ENCODE peak calls at places on chromosomes 11 and 22, in seven cellular contexts. B is K562, K is GM23338, Z is H1, R is astrocyte, G is endothelial cell of umbilical vein, H is MM.1S. Y is an unnamed sample.
A peak's percentile ranks its signal among the peaks of the same experiment; 100 is the strongest.

GRCh38 chr11:104134760-104135159 is 29.2 kb downstream of the PDGFD start:
- DNase-seq in G (peak; percentile 50), Z (no peak), B (no peak), R (peak; percentile 62), H (no peak), K (no peak), Y (no peak)

GRCh38 chr11:60788401-60789110 is 3.4 kb downstream of the MS4A10 start:
- DNase-seq in B (no peak), G (peak; percentile 84), Z (no peak), K (no peak), R (no peak), H (no peak), Y (peak; percentile 35)

GRCh38 chr22:49204599-49205214 is 623.0 kb downstream of the BRD1 start:
- DNase-seq in Z (peak; percentile 10), H (no peak), B (no peak), K (no peak), G (no peak), R (no peak), Y (no peak)

GRCh38 chr22:17769013-17769715 is 5.1 kb downstream of the BID start:
- DNase-seq in K (no peak), R (no peak), B (no peak), G (no peak), Z (no peak), H (no peak), Y (no peak)

GRCh38 chr11:1118755-1119275 is 38.9 kb upstream of the MUC5AC start:
- DNase-seq in Z (no peak), K (no peak), G (no peak), R (no peak), H (no peak), B (no peak), Y (no peak)

GRCh38 chr11:27187075-27187847 is 146.6 kb downstream of the BBOX1 start:
- DNase-seq in K (no peak), B (no peak), Z (no peak), R (no peak), H (no peak), G (no peak), Y (no peak)

GRCh38 chr22:48782817-48783511 is 1044.7 kb downstream of the BRD1 start:
- DNase-seq in B (peak; percentile 14), G (no peak), H (no peak), Z (peak; percentile 56), R (no peak), K (no peak), Y (peak; percentile 63)

GRCh38 chr22:35961480-35961902 is 67.1 kb downstream of the RBFOX2 start:
- DNase-seq in R (peak; percentile 94), K (peak; percentile 96), Z (peak; percentile 59), H (no peak), B (no peak), G (peak; percentile 85), Y (peak; percentile 48)

GRCh38 chr11:111819161-111820058 is 52.0 kb downstream of the ALG9 start:
- DNase-seq in G (peak; percentile 69), B (no peak), H (no peak), Z (no peak), K (no peak), R (peak; percentile 50), Y (peak; percentile 71)

GRCh38 chr22:46198274-46198673 is 47.9 kb downstream of the PPARA start:
- DNase-seq in G (no peak), H (no peak), K (no peak), Z (no peak), B (no peak), R (no peak), Y (no peak)

GRCh38 chr11:1277936-1278512 is 31.4 kb downstream of the TOLLIP start:
- DNase-seq in K (no peak), B (no peak), Z (no peak), R (no peak), H (no peak), G (no peak), Y (no peak)

GRCh38 chr11:117871160-117871559 is 5.3 kb downstream of the FXYD6 start:
- DNase-seq in B (no peak), G (no peak), Z (no peak), K (no peak), H (no peak), R (no peak), Y (no peak)

GRCh38 chr11:3880724-3881123 is 25.3 kb downstream of the STIM1 start:
- DNase-seq in K (no peak), G (peak; percentile 67), Z (no peak), R (no peak), H (no peak), B (no peak), Y (peak; percentile 34)

GRCh38 chr22:28506207-28506606 is 173.4 kb downstream of the TTC28 start:
- DNase-seq in H (no peak), Z (no peak), K (no peak), B (no peak), G (no peak), R (no peak), Y (no peak)

GRCh38 chr22:48690583-48691317 is 1136.9 kb downstream of the BRD1 start:
- DNase-seq in G (no peak), Z (no peak), R (no peak), H (no peak), B (no peak), K (no peak), Y (no peak)

GRCh38 chr22:43860831-43861230 is 1.5 kb downstream of the SULT4A1 start:
- DNase-seq in K (no peak), R (no peak), B (no peak), Z (no peak), G (no peak), H (no peak), Y (no peak)
- TF ChIP-seq EZH2 in K (no peak), R (no peak), B (no peak), Z (no peak), G (no peak), H (no peak), Y (no peak)

DNA sequence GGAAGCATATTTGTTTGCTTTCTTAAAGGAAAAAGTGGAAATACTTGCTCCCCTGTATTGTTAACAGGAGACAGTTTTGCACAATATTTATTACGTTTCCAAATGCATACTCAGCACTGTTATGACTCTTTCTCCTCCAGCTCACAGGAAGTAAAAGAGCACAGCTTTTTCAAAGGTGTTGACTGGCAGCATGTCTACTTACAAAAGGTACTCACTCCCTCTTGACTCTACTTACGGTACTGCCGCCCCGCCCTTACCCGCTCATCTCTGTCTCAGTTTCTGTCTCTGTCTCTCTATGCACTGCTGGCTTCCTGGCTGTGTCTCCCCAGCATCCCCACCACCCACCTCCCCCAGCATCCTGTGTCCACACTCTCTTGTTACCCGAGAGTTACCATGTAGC is 32.2 kb upstream of the MYO18B start:
- DNase-seq in R (no peak), H (no peak), G (no peak), K (no peak), Z (no peak), B (no peak), Y (no peak)
- TF ChIP-seq CTCF in R (no peak), H (no peak), G (no peak), K (no peak), Z (no peak), B (no peak), Y (no peak)

GRCh38 chr11:62338218-62338617 is 970 bp downstream of the ASRGL1 start:
- DNase-seq in B (no peak), G (no peak), K (no peak), H (no peak), R (no peak), Z (no peak), Y (no peak)

GRCh38 chr11:62333768-62334167 is 3.5 kb upstream of the ASRGL1 start:
- DNase-seq in H (no peak), R (no peak), K (no peak), Z (no peak), B (no peak), G (no peak), Y (no peak)

GRCh38 chr11:62340269-62340901 is 3.1 kb downstream of the ASRGL1 start:
- DNase-seq in B (peak; percentile 71), R (peak; percentile 24), H (peak; percentile 61), G (peak; percentile 76), K (peak; percentile 77), Z (peak; percentile 57), Y (peak; percentile 79)

GRCh38 chr11:62336949-62337681 is at the start of gene ASRGL1:
- DNase-seq in H (peak; percentile 92), B (peak; percentile 90), K (peak; percentile 96), G (peak; percentile 77), R (peak; percentile 15), Z (peak; percentile 95), Y (peak; percentile 80)

DNA sequence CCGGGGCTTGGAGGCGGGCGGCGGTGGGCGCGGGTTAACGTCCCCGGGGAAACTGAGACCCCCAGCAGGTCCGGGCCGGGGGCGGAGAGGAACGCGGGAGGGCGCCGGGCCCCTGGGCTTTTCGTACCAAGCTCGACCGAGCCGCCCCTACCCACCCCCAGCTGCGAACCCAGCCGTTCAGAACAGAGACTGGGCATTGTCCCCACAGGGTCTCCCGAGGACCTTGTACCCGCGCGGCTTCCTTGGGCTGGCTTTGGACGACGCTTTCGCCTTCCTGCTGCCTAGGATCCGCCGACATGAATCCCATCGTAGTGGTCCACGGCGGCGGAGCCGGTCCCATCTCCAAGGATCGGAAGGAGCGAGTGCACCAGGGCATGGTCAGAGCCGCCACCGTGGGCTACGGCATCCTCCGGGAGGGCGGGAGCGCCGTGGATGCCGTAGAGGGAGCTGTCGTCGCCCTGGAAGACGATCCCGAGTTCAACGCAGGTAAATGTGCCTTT is 484 bp downstream of the ASRGL1 start:
- DNase-seq in G (peak; percentile 45), H (no peak), R (no peak), B (peak; percentile 41), Z (no peak), K (peak; percentile 68), Y (peak; percentile 32)
- TF ChIP-seq EZH2 in G (no peak), H (no peak), R (no peak), B (no peak), Z (no peak), K (no peak), Y (no peak)

GRCh38 chr11:73971175-73971719 is 11.4 kb downstream of the UCP2 start:
- DNase-seq in R (no peak), B (peak; percentile 28), Z (no peak), H (no peak), K (no peak), G (no peak), Y (no peak)
- TF ChIP-seq CTCF in R (no peak), B (no peak), Z (no peak), H (no peak), K (no peak), G (no peak), Y (no peak)

DNA sequence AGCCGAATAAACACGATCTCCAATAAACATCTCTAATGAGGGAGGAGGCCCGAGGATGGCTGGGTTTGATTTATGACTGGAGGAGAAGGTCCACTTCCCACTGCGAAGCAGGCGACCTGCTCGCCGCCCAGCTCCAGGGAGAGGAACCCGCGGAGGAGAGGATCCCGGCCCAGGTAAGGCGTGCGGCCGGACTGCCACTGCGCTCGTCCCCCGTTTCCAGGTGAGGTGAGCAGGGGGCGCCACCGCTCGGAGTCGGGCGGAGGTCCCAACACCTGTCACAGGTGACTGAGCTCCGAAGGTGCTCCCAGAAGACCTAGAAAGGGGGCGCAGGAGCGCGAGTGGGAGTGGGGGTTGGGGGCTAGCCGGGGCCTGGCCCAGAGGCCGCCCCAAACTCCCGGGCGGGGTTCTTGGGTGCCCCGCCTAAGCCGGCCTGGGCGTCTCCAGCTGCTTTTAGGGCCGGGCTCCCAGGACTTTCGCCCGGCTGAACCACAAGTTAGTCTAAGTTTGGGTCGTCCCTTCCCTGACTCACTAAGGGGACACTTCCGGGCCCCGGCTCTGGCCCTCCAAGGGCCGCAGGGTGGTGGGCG is 5.4 kb upstream of the PAX6 start:
- DNase-seq in K (peak; percentile 60), R (peak; percentile 8), B (peak; percentile 21), G (no peak), H (no peak), Z (peak; percentile 74), Y (peak; percentile 65)
- TF ChIP-seq EZH2 in K (peak; percentile 93), R (no peak), B (no peak), G (peak; percentile 24), H (no peak), Z (peak; percentile 95), Y (no peak)